ENCODE peak calls at places on chromosomes 7 and 10, in six cellular contexts. W is osteocyte; Z is kidney glomerular epithelial cell; F is HTR-8/SVneo; Q is fibroblast of the conjunctiva; B is activated naive CD8-positive, alpha-beta T cell treated with anti-CD3 and anti-CD28 coated beads for 36 hours. A is an unnamed sample.

GRCh38 chr7:45089314-45089891 is 634 bp upstream of the NACAD start:
- DNase-seq in W (peak), Z (peak), F (peak), Q (no peak), B (peak), A (no peak)

GRCh38 chr10:94613-95012 is 40.6 kb upstream of the ZMYND11 start:
- DNase-seq in W (no peak), Z (no peak), F (no peak), Q (no peak), B (no peak), A (no peak)

GRCh38 chr7:2166625-2167280 is 66.0 kb downstream of the MAD1L1 start:
- DNase-seq in W (peak), Z (no peak), F (no peak), Q (no peak), B (no peak), A (no peak)

GRCh38 chr10:59002011-59002410 is 174.4 kb upstream of the PHYHIPL start:
- DNase-seq in W (no peak), Z (no peak), F (no peak), Q (no peak), B (no peak), A (no peak)

GRCh38 chr10:59456199-59456598 is 93.8 kb upstream of the FAM13C start:
- DNase-seq in W (no peak), Z (no peak), F (no peak), Q (no peak), B (no peak), A (no peak)

GRCh38 chr7:24504040-24504439 is 69.2 kb upstream of the PALS2 start:
- DNase-seq in W (no peak), Z (no peak), F (no peak), Q (no peak), B (no peak), A (no peak)

GRCh38 chr10:49395741-49396665 is at the start of gene DRGX:
- DNase-seq in W (peak), Z (no peak), F (no peak), Q (no peak), B (no peak), A (no peak)

GRCh38 chr10:88478256-88478655 is 104.9 kb downstream of the RNLS start:
- DNase-seq in W (no peak), Z (no peak), F (no peak), Q (no peak), B (no peak), A (no peak)

GRCh38 chr7:31875424-31875823 is 188.4 kb downstream of the PPP1R17 start:
- DNase-seq in W (no peak), Z (peak), F (no peak), Q (no peak), B (no peak), A (no peak)

GRCh38 chr7:30970594-30971094 is 6.9 kb downstream of the GHRHR start:
- DNase-seq in W (peak), Z (no peak), F (no peak), Q (no peak), B (no peak), A (no peak)

GRCh38 chr7:33946094-33946699 is 40.9 kb downstream of the BMPER start:
- DNase-seq in W (no peak), Z (no peak), F (no peak), Q (no peak), B (no peak), A (no peak)

GRCh38 chr7:106047146-106047545 is 65.0 kb downstream of the SYPL1 start:
- DNase-seq in W (no peak), Z (no peak), F (no peak), Q (no peak), B (no peak), A (no peak)

GRCh38 chr7:6577369-6578113 is at the start of gene ZDHHC4:
- DNase-seq in W (peak), Z (peak), F (peak), Q (peak), B (peak), A (peak)

GRCh38 chr7:38215115-38215514 is 37.1 kb downstream of the STARD3NL start:
- DNase-seq in W (no peak), Z (peak), F (no peak), Q (no peak), B (no peak), A (no peak)

GRCh38 chr7:19117081-19117869 is at the start of gene TWIST1:
- DNase-seq in W (peak), Z (no peak), F (peak), Q (peak), B (peak), A (no peak)

GRCh38 chr7:156892086-156892800 is 740 bp downstream of the LMBR1 start:
- DNase-seq in W (peak), Z (no peak), F (no peak), Q (no peak), B (peak), A (peak)

GRCh38 chr10:62011558-62011957 is 110.1 kb downstream of the ARID5B start:
- DNase-seq in W (no peak), Z (no peak), F (no peak), Q (no peak), B (no peak), A (no peak)

GRCh38 chr10:126972622-126973414 is 67.6 kb downstream of the DOCK1 start:
- DNase-seq in W (no peak), Z (peak), F (peak), Q (peak), B (no peak), A (no peak)

GRCh38 chr10:61935085-61935484 is 33.6 kb downstream of the ARID5B start:
- DNase-seq in W (no peak), Z (no peak), F (no peak), Q (no peak), B (no peak), A (no peak)

GRCh38 chr7:155738104-155738503 is 74.2 kb downstream of the SHH start:
- DNase-seq in W (no peak), Z (no peak), F (no peak), Q (no peak), B (no peak), A (no peak)

GRCh38 chr10:92438220-92438619 is 135.7 kb downstream of the IDE start:
- DNase-seq in W (no peak), Z (no peak), F (no peak), Q (no peak), B (no peak), A (no peak)

GRCh38 chr10:108204528-108205313 is 1040.2 kb upstream of the SORCS1 start:
- DNase-seq in W (no peak), Z (peak), F (no peak), Q (peak), B (no peak), A (no peak)

GRCh38 chr7:26912351-26912750 is 48.0 kb upstream of the SKAP2 start:
- DNase-seq in W (no peak), Z (no peak), F (no peak), Q (no peak), B (no peak), A (no peak)

GRCh38 chr10:63887026-63887589 is 365.9 kb downstream of the REEP3 start:
- DNase-seq in W (no peak), Z (no peak), F (no peak), Q (no peak), B (no peak), A (no peak)

GRCh38 chr7:70620333-70621055 is 511.4 kb upstream of the GALNT17 start:
- DNase-seq in W (no peak), Z (no peak), F (no peak), Q (no peak), B (no peak), A (no peak)

GRCh38 chr10:5611899-5612680 is 54.3 kb downstream of the ASB13 start:
- DNase-seq in W (no peak), Z (no peak), F (no peak), Q (no peak), B (no peak), A (no peak)

GRCh38 chr10:7667262-7668141 is 736 bp upstream of the ITIH5 start:
- DNase-seq in W (no peak), Z (no peak), F (no peak), Q (no peak), B (no peak), A (no peak)

GRCh38 chr10:71812016-71812912 is 38.8 kb downstream of the PSAP start:
- DNase-seq in W (no peak), Z (peak), F (peak), Q (peak), B (peak), A (peak)

GRCh38 chr7:155203882-155204691 is 93.6 kb upstream of the INSIG1 start:
- DNase-seq in W (no peak), Z (no peak), F (no peak), Q (no peak), B (no peak), A (no peak)

GRCh38 chr7:129110575-129111376 is 33.7 kb upstream of the TSPAN33 start:
- DNase-seq in W (no peak), Z (no peak), F (no peak), Q (no peak), B (no peak), A (no peak)

GRCh38 chr10:56469482-56469881 is 108.4 kb upstream of the ZWINT start:
- DNase-seq in W (no peak), Z (no peak), F (no peak), Q (no peak), B (no peak), A (no peak)

GRCh38 chr10:69327463-69328345 is 49.4 kb downstream of the HK1 start:
- DNase-seq in W (no peak), Z (peak), F (no peak), Q (no peak), B (peak), A (no peak)